ENCODE peak calls at places on chromosome 5, in eight cellular contexts. One of them, this sample, is unnamed.

GRCh38 chr5:66826696-66827095 is 230.5 kb downstream of the MAST4 start:
- DNase-seq in nucleus accumbens: no peak
- DNase-seq in HFF-Myc: no peak
- DNase-seq in caudate nucleus: no peak
- DNase-seq in GM19239: no peak
- DNase-seq in HS-5: no peak
- DNase-seq in HCEC 1CT: no peak
- DNase-seq in upper lobe of right lung: no peak
- DNase-seq in this sample: no peak

GRCh38 chr5:132506094-132506692 is 15.6 kb upstream of the IRF1 start:
- DNase-seq in caudate nucleus: no peak
- DNase-seq in upper lobe of right lung: no peak
- DNase-seq in HFF-Myc: peak; percentile 85
- DNase-seq in nucleus accumbens: no peak
- DNase-seq in HS-5: peak; percentile 68
- DNase-seq in HCEC 1CT: peak; percentile 96
- DNase-seq in GM19239: no peak
- DNase-seq in this sample: no peak

GRCh38 chr5:35324201-35324600 is 93.9 kb upstream of the PRLR start:
- DNase-seq in upper lobe of right lung: no peak
- DNase-seq in HCEC 1CT: no peak
- DNase-seq in GM19239: no peak
- DNase-seq in nucleus accumbens: no peak
- DNase-seq in HS-5: no peak
- DNase-seq in HFF-Myc: no peak
- DNase-seq in caudate nucleus: no peak
- DNase-seq in this sample: no peak

GRCh38 chr5:23367863-23368262 is 139.5 kb upstream of the PRDM9 start:
- DNase-seq in HS-5: no peak
- DNase-seq in GM19239: no peak
- DNase-seq in nucleus accumbens: no peak
- DNase-seq in HCEC 1CT: peak; percentile 19
- DNase-seq in caudate nucleus: no peak
- DNase-seq in HFF-Myc: no peak
- DNase-seq in upper lobe of right lung: no peak
- DNase-seq in this sample: no peak

GRCh38 chr5:175920506-175920865 is 47.6 kb downstream of the THOC3 start:
- DNase-seq in caudate nucleus: no peak
- DNase-seq in GM19239: no peak
- DNase-seq in HFF-Myc: peak; percentile 20
- DNase-seq in upper lobe of right lung: no peak
- DNase-seq in nucleus accumbens: no peak
- DNase-seq in HS-5: no peak
- DNase-seq in HCEC 1CT: peak; percentile 7
- DNase-seq in this sample: no peak

GRCh38 chr5:174736351-174736721 is 12.0 kb downstream of the MSX2 start:
- DNase-seq in GM19239: no peak
- DNase-seq in HS-5: no peak
- DNase-seq in upper lobe of right lung: no peak
- DNase-seq in nucleus accumbens: no peak
- DNase-seq in HFF-Myc: no peak
- DNase-seq in caudate nucleus: no peak
- DNase-seq in HCEC 1CT: no peak
- DNase-seq in this sample: no peak

GRCh38 chr5:77101298-77101697 is 14.2 kb upstream of the ZBED3 start:
- DNase-seq in nucleus accumbens: no peak
- DNase-seq in HS-5: no peak
- DNase-seq in caudate nucleus: no peak
- DNase-seq in GM19239: no peak
- DNase-seq in HCEC 1CT: peak; percentile 55
- DNase-seq in HFF-Myc: no peak
- DNase-seq in upper lobe of right lung: no peak
- DNase-seq in this sample: no peak

GRCh38 chr5:77311217-77311571 is 100.7 kb downstream of the PDE8B start:
- DNase-seq in GM19239: no peak
- DNase-seq in HS-5: no peak
- DNase-seq in caudate nucleus: no peak
- DNase-seq in upper lobe of right lung: no peak
- DNase-seq in nucleus accumbens: no peak
- DNase-seq in HFF-Myc: no peak
- DNase-seq in HCEC 1CT: no peak
- DNase-seq in this sample: no peak

GRCh38 chr5:170681013-170681433 is 102.5 kb upstream of the GABRP start:
- DNase-seq in caudate nucleus: no peak
- DNase-seq in HFF-Myc: peak; percentile 4
- DNase-seq in nucleus accumbens: no peak
- DNase-seq in upper lobe of right lung: no peak
- DNase-seq in GM19239: peak; percentile 40
- DNase-seq in HCEC 1CT: no peak
- DNase-seq in HS-5: no peak
- DNase-seq in this sample: no peak

GRCh38 chr5:100131161-100131560 is 404.0 kb upstream of the FAM174A start:
- DNase-seq in HCEC 1CT: no peak
- DNase-seq in HS-5: no peak
- DNase-seq in HFF-Myc: no peak
- DNase-seq in upper lobe of right lung: no peak
- DNase-seq in caudate nucleus: no peak
- DNase-seq in GM19239: no peak
- DNase-seq in nucleus accumbens: no peak
- DNase-seq in this sample: no peak

GRCh38 chr5:134873494-134873893 is 677 bp upstream of the TXNDC15 start:
- DNase-seq in nucleus accumbens: peak; percentile 42
- DNase-seq in HFF-Myc: no peak
- DNase-seq in upper lobe of right lung: no peak
- DNase-seq in GM19239: no peak
- DNase-seq in HCEC 1CT: no peak
- DNase-seq in HS-5: no peak
- DNase-seq in caudate nucleus: no peak
- DNase-seq in this sample: no peak

GRCh38 chr5:111512026-111512405 is 319 bp downstream of the STARD4 start:
- DNase-seq in GM19239: no peak
- DNase-seq in caudate nucleus: peak; percentile 38
- DNase-seq in HS-5: no peak
- DNase-seq in HCEC 1CT: peak; percentile 29
- DNase-seq in upper lobe of right lung: no peak
- DNase-seq in HFF-Myc: no peak
- DNase-seq in nucleus accumbens: no peak
- DNase-seq in this sample: no peak

GRCh38 chr5:95385334-95385733 is 5.8 kb upstream of the FAM81B start:
- DNase-seq in HS-5: no peak
- DNase-seq in upper lobe of right lung: no peak
- DNase-seq in HCEC 1CT: no peak
- DNase-seq in GM19239: no peak
- DNase-seq in nucleus accumbens: no peak
- DNase-seq in caudate nucleus: no peak
- DNase-seq in HFF-Myc: no peak
- DNase-seq in this sample: no peak

GRCh38 chr5:157398310-157398709 is 61.7 kb upstream of the NIPAL4 start:
- DNase-seq in HCEC 1CT: no peak
- DNase-seq in caudate nucleus: no peak
- DNase-seq in upper lobe of right lung: no peak
- DNase-seq in HS-5: no peak
- DNase-seq in HFF-Myc: no peak
- DNase-seq in GM19239: no peak
- DNase-seq in nucleus accumbens: no peak
- DNase-seq in this sample: no peak

GRCh38 chr5:107228237-107228636 is 442.5 kb downstream of the EFNA5 start:
- DNase-seq in HS-5: no peak
- DNase-seq in caudate nucleus: no peak
- DNase-seq in HFF-Myc: no peak
- DNase-seq in upper lobe of right lung: no peak
- DNase-seq in GM19239: no peak
- DNase-seq in HCEC 1CT: no peak
- DNase-seq in nucleus accumbens: no peak
- DNase-seq in this sample: no peak

GRCh38 chr5:90551376-90551775 is 7.2 kb upstream of the ADGRV1 start:
- DNase-seq in upper lobe of right lung: no peak
- DNase-seq in HS-5: no peak
- DNase-seq in nucleus accumbens: no peak
- DNase-seq in caudate nucleus: no peak
- DNase-seq in HCEC 1CT: no peak
- DNase-seq in HFF-Myc: no peak
- DNase-seq in GM19239: no peak
- DNase-seq in this sample: no peak

GRCh38 chr5:54446169-54446786 is 9.2 kb upstream of the HSPB3 start:
- DNase-seq in HFF-Myc: no peak
- DNase-seq in GM19239: no peak
- DNase-seq in HCEC 1CT: no peak
- DNase-seq in caudate nucleus: no peak
- DNase-seq in nucleus accumbens: no peak
- DNase-seq in HS-5: no peak
- DNase-seq in upper lobe of right lung: no peak
- DNase-seq in this sample: peak; percentile 30

GRCh38 chr5:179135441-179136215 is 75.5 kb downstream of the ZNF354C start:
- DNase-seq in caudate nucleus: no peak
- DNase-seq in nucleus accumbens: no peak
- DNase-seq in GM19239: no peak
- DNase-seq in upper lobe of right lung: no peak
- DNase-seq in HS-5: no peak
- DNase-seq in HFF-Myc: no peak
- DNase-seq in HCEC 1CT: no peak
- DNase-seq in this sample: no peak

GRCh38 chr5:85140471-85140870 is 755.8 kb upstream of the EDIL3 start:
- DNase-seq in HFF-Myc: no peak
- DNase-seq in HS-5: no peak
- DNase-seq in caudate nucleus: no peak
- DNase-seq in nucleus accumbens: no peak
- DNase-seq in upper lobe of right lung: no peak
- DNase-seq in GM19239: no peak
- DNase-seq in HCEC 1CT: no peak
- DNase-seq in this sample: no peak

GRCh38 chr5:95734916-95735315 is 3.8 kb downstream of the RHOBTB3 start:
- DNase-seq in GM19239: no peak
- DNase-seq in HCEC 1CT: no peak
- DNase-seq in HS-5: no peak
- DNase-seq in caudate nucleus: no peak
- DNase-seq in upper lobe of right lung: no peak
- DNase-seq in HFF-Myc: no peak
- DNase-seq in nucleus accumbens: no peak
- DNase-seq in this sample: no peak

GRCh38 chr5:109611505-109611904 is 78.2 kb upstream of the MAN2A1 start:
- DNase-seq in GM19239: no peak
- DNase-seq in HFF-Myc: no peak
- DNase-seq in HS-5: no peak
- DNase-seq in HCEC 1CT: no peak
- DNase-seq in nucleus accumbens: no peak
- DNase-seq in upper lobe of right lung: no peak
- DNase-seq in caudate nucleus: no peak
- DNase-seq in this sample: no peak

GRCh38 chr5:133977858-133978257 is 9.4 kb upstream of the C5orf15 start:
- DNase-seq in upper lobe of right lung: no peak
- DNase-seq in GM19239: no peak
- DNase-seq in HCEC 1CT: peak; percentile 41
- DNase-seq in caudate nucleus: no peak
- DNase-seq in HS-5: no peak
- DNase-seq in nucleus accumbens: no peak
- DNase-seq in HFF-Myc: no peak
- DNase-seq in this sample: no peak

GRCh38 chr5:149387081-149387611 is 8.1 kb upstream of the IL17B start:
- DNase-seq in HFF-Myc: no peak
- DNase-seq in caudate nucleus: no peak
- DNase-seq in nucleus accumbens: no peak
- DNase-seq in GM19239: no peak
- DNase-seq in HS-5: no peak
- DNase-seq in upper lobe of right lung: peak; percentile 11
- DNase-seq in HCEC 1CT: peak; percentile 35
- DNase-seq in this sample: no peak

GRCh38 chr5:154646841-154647759 is 108.1 kb upstream of the LARP1 start:
- DNase-seq in HS-5: no peak
- DNase-seq in caudate nucleus: no peak
- DNase-seq in HCEC 1CT: no peak
- DNase-seq in upper lobe of right lung: peak; percentile 86
- DNase-seq in GM19239: peak; percentile 52
- DNase-seq in HFF-Myc: no peak
- DNase-seq in nucleus accumbens: no peak
- DNase-seq in this sample: no peak

GRCh38 chr5:29702875-29703274 is 1490.6 kb upstream of the CDH6 start:
- DNase-seq in caudate nucleus: no peak
- DNase-seq in HFF-Myc: no peak
- DNase-seq in GM19239: no peak
- DNase-seq in upper lobe of right lung: no peak
- DNase-seq in nucleus accumbens: no peak
- DNase-seq in HCEC 1CT: no peak
- DNase-seq in HS-5: no peak
- DNase-seq in this sample: no peak

GRCh38 chr5:150513375-150514309 is 5.7 kb downstream of the NDST1 start:
- DNase-seq in nucleus accumbens: peak; percentile 79
- DNase-seq in HFF-Myc: no peak
- DNase-seq in GM19239: no peak
- DNase-seq in HS-5: no peak
- DNase-seq in caudate nucleus: no peak
- DNase-seq in upper lobe of right lung: no peak
- DNase-seq in HCEC 1CT: no peak
- DNase-seq in this sample: no peak

GRCh38 chr5:138544171-138545134 is 1.4 kb upstream of the ETF1 start:
- DNase-seq in GM19239: no peak
- DNase-seq in HCEC 1CT: peak; percentile 55
- DNase-seq in caudate nucleus: no peak
- DNase-seq in nucleus accumbens: no peak
- DNase-seq in upper lobe of right lung: no peak
- DNase-seq in HS-5: no peak
- DNase-seq in HFF-Myc: no peak
- DNase-seq in this sample: no peak

GRCh38 chr5:142866563-142867275 is 96.5 kb downstream of the ARHGAP26 start:
- DNase-seq in GM19239: peak; percentile 61
- DNase-seq in caudate nucleus: no peak
- DNase-seq in HS-5: peak; percentile 49
- DNase-seq in HFF-Myc: peak; percentile 39
- DNase-seq in nucleus accumbens: peak; percentile 24
- DNase-seq in upper lobe of right lung: no peak
- DNase-seq in HCEC 1CT: peak; percentile 69
- DNase-seq in this sample: no peak

GRCh38 chr5:87924451-87924850 is 344.2 kb downstream of the TMEM161B start:
- DNase-seq in HFF-Myc: no peak
- DNase-seq in HCEC 1CT: no peak
- DNase-seq in HS-5: no peak
- DNase-seq in GM19239: no peak
- DNase-seq in caudate nucleus: no peak
- DNase-seq in upper lobe of right lung: no peak
- DNase-seq in nucleus accumbens: no peak
- DNase-seq in this sample: no peak

GRCh38 chr5:1212881-1213280 is 11.5 kb downstream of the SLC6A19 start:
- DNase-seq in nucleus accumbens: no peak
- DNase-seq in GM19239: no peak
- DNase-seq in upper lobe of right lung: no peak
- DNase-seq in caudate nucleus: no peak
- DNase-seq in HS-5: no peak
- DNase-seq in HFF-Myc: no peak
- DNase-seq in HCEC 1CT: no peak
- DNase-seq in this sample: no peak

GRCh38 chr5:136004436-136004835 is 24.4 kb upstream of the TGFBI start:
- DNase-seq in caudate nucleus: no peak
- DNase-seq in upper lobe of right lung: no peak
- DNase-seq in nucleus accumbens: no peak
- DNase-seq in HCEC 1CT: peak; percentile 95
- DNase-seq in GM19239: no peak
- DNase-seq in HFF-Myc: no peak
- DNase-seq in HS-5: no peak
- DNase-seq in this sample: no peak

GRCh38 chr5:180047667-180048066 is 23.9 kb downstream of the RNF130 start:
- DNase-seq in caudate nucleus: no peak
- DNase-seq in GM19239: no peak
- DNase-seq in nucleus accumbens: no peak
- DNase-seq in HFF-Myc: no peak
- DNase-seq in HS-5: no peak
- DNase-seq in upper lobe of right lung: peak; percentile 77
- DNase-seq in HCEC 1CT: no peak
- DNase-seq in this sample: no peak

GRCh38 chr5:93430139-93430538 is 150.9 kb downstream of the NR2F1-AS1 start:
- DNase-seq in nucleus accumbens: no peak
- DNase-seq in GM19239: no peak
- DNase-seq in HS-5: no peak
- DNase-seq in caudate nucleus: no peak
- DNase-seq in upper lobe of right lung: no peak
- DNase-seq in HFF-Myc: no peak
- DNase-seq in HCEC 1CT: no peak
- DNase-seq in this sample: no peak

This sample was measured in anterior cingulate cortex.